ENCODE peak calls at places on chromosomes 6 and 20, in nine cellular contexts. D is left lung, Y is ascending aorta, E is hepatocyte, A is fibroblast of the aortic adventitia, U is brain microvascular endothelial cell, O is GM12865, F is sigmoid colon, T is fibroblast of mammary gland. M is an unnamed sample.
A peak's percentile ranks its signal among the peaks of the same experiment; 100 is the strongest.

GRCh38 chr20:60895363-60896079 is 356.5 kb upstream of the CDH4 start:
- DNase-seq in D (no peak), Y (no peak), E (no peak), A (no peak), U (no peak), O (no peak), F (no peak), T (no peak), M (no peak)

GRCh38 chr20:34983995-34984735 is 28.5 kb downstream of the MYH7B start:
- DNase-seq in D (peak; percentile 24), Y (no peak), E (no peak), A (no peak), U (no peak), O (no peak), F (no peak), T (no peak), M (no peak)

GRCh38 chr6:42113929-42114636 is 28.3 kb downstream of the C6orf132 start:
- DNase-seq in D (no peak), Y (no peak), E (peak; percentile 59), A (no peak), U (no peak), O (no peak), F (no peak), T (peak; percentile 57), M (no peak)

GRCh38 chr20:62929051-62929538 is 2.8 kb upstream of the DIDO1 start:
- DNase-seq in D (peak; percentile 93), Y (peak; percentile 72), E (peak; percentile 83), A (peak; percentile 51), U (peak; percentile 33), O (peak; percentile 61), F (peak; percentile 80), T (peak; percentile 56), M (peak; percentile 85)

GRCh38 chr6:148611213-148611612 is 135.6 kb upstream of the UST start:
- DNase-seq in D (no peak), Y (peak; percentile 94), E (peak; percentile 13), A (peak; percentile 92), U (no peak), O (no peak), F (peak; percentile 92), T (peak; percentile 92), M (no peak)

GRCh38 chr20:34713194-34713943 is 9.2 kb downstream of the TP53INP2 start:
- DNase-seq in D (no peak), Y (no peak), E (peak; percentile 76), A (peak; percentile 99), U (peak; percentile 100), O (peak; percentile 67), F (no peak), T (peak; percentile 99), M (no peak)

GRCh38 chr20:12058201-12058600 is 140.5 kb downstream of the BTBD3 start:
- DNase-seq in D (no peak), Y (no peak), E (no peak), A (no peak), U (no peak), O (no peak), F (no peak), T (no peak), M (no peak)

GRCh38 chr6:139520321-139520768 is 145.9 kb upstream of the CITED2 start:
- DNase-seq in D (no peak), Y (no peak), E (no peak), A (peak; percentile 33), U (no peak), O (no peak), F (no peak), T (peak; percentile 58), M (no peak)

GRCh38 chr20:24772667-24773066 is 176.4 kb upstream of the CST7 start:
- DNase-seq in D (no peak), Y (no peak), E (no peak), A (no peak), U (no peak), O (no peak), F (no peak), T (no peak), M (no peak)

GRCh38 chr6:169162968-169163903 is 90.4 kb downstream of the THBS2 start:
- DNase-seq in D (peak; percentile 47), Y (peak; percentile 94), E (peak; percentile 47), A (peak; percentile 98), U (peak; percentile 94), O (no peak), F (peak; percentile 74), T (peak; percentile 100), M (no peak)

GRCh38 chr6:14652536-14652935 is 535.0 kb downstream of the CD83 start:
- DNase-seq in D (no peak), Y (no peak), E (no peak), A (no peak), U (no peak), O (no peak), F (no peak), T (no peak), M (no peak)

GRCh38 chr6:166318649-166319600 is 10.7 kb upstream of the PRR18 start:
- DNase-seq in D (no peak), Y (no peak), E (no peak), A (no peak), U (no peak), O (no peak), F (no peak), T (no peak), M (no peak)

GRCh38 chr6:148524509-148524908 is 181.9 kb downstream of the SASH1 start:
- DNase-seq in D (no peak), Y (peak; percentile 68), E (no peak), A (peak; percentile 85), U (peak; percentile 76), O (no peak), F (no peak), T (peak; percentile 95), M (no peak)

GRCh38 chr6:135088232-135088760 is 33.7 kb upstream of the HBS1L start:
- DNase-seq in D (no peak), Y (no peak), E (no peak), A (no peak), U (no peak), O (no peak), F (no peak), T (no peak), M (no peak)

GRCh38 chr6:35435075-35435837 is 16.9 kb upstream of the FANCE start:
- DNase-seq in D (no peak), Y (no peak), E (no peak), A (no peak), U (no peak), O (no peak), F (no peak), T (no peak), M (no peak)

GRCh38 chr20:56428881-56429280 is 16.8 kb downstream of the CASS4 start:
- DNase-seq in D (no peak), Y (no peak), E (no peak), A (no peak), U (no peak), O (no peak), F (no peak), T (no peak), M (no peak)

GRCh38 chr20:12722096-12722495 is 286.7 kb upstream of the SPTLC3 start:
- DNase-seq in D (no peak), Y (no peak), E (peak; percentile 29), A (no peak), U (no peak), O (no peak), F (no peak), T (no peak), M (no peak)

GRCh38 chr20:2470051-2470431 is 548 bp downstream of the SNRPB start:
- DNase-seq in D (no peak), Y (peak; percentile 73), E (peak; percentile 54), A (peak; percentile 47), U (peak; percentile 19), O (peak; percentile 81), F (no peak), T (peak; percentile 62), M (peak; percentile 73)

GRCh38 chr6:152458648-152459047 is 178.5 kb downstream of the SYNE1 start:
- DNase-seq in D (no peak), Y (no peak), E (no peak), A (peak; percentile 14), U (peak; percentile 25), O (no peak), F (no peak), T (peak; percentile 40), M (no peak)

GRCh38 chr6:39266782-39267355 is 37.6 kb upstream of the KCNK5 start:
- DNase-seq in D (no peak), Y (no peak), E (no peak), A (no peak), U (no peak), O (no peak), F (no peak), T (no peak), M (no peak)

GRCh38 chr6:35072051-35072697 is 69.0 kb downstream of the TCP11 start:
- DNase-seq in D (no peak), Y (no peak), E (no peak), A (no peak), U (no peak), O (no peak), F (no peak), T (no peak), M (no peak)

DNA sequence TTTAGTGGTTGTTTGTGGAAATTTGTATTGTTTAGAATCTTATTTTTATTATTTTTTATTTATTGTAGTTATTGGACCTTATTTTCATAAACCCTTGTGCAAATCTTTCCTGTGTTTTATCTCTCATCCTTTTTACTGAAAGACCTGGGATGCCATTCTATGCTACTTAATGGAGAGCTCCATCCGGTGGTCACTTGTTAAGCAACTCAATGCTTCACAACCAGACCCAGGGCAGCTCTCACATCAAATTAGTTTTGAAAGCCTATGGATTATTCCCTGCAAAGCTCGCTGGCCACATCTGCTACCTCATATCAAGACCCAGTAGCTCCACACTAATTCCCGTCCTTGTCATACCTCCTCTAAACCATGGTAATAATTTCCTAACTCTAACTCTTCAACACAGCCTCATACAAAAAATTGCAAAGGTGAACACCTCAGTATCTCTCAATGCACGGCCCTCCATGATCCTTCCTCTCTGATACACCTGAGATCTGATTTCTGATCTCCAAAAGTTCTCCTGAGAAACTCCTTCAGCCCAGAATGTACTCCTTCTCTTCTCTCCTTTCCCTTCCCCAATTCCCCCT is 296.6 kb upstream of the MANEA start:
- DNase-seq in D (no peak), Y (no peak), E (peak; percentile 69), A (peak; percentile 2), U (no peak), O (peak; percentile 39), F (no peak), T (peak; percentile 17), M (no peak)
- TF ChIP-seq CTCF in D (no peak), Y (no peak), E (peak; percentile 63), A (no peak), U (peak; percentile 58), O (peak; percentile 29), F (no peak), T (peak; percentile 23), M (peak; percentile 60)

GRCh38 chr6:120826253-120826652 is 508.0 kb downstream of the TBC1D32 start:
- DNase-seq in D (no peak), Y (no peak), E (peak; percentile 65), A (no peak), U (no peak), O (peak; percentile 14), F (no peak), T (peak; percentile 6), M (no peak)
- TF ChIP-seq CTCF in D (peak; percentile 31), Y (no peak), E (peak; percentile 71), A (no peak), U (peak; percentile 56), O (peak; percentile 43), F (no peak), T (peak; percentile 42), M (peak; percentile 43)

GRCh38 chr6:13526718-13527668 is 39.6 kb upstream of the GFOD1 start:
- DNase-seq in D (no peak), Y (no peak), E (no peak), A (no peak), U (no peak), O (peak; percentile 83), F (peak; percentile 70), T (no peak), M (peak; percentile 28)
- TF ChIP-seq CTCF in D (no peak), Y (no peak), E (no peak), A (no peak), U (no peak), O (no peak), F (no peak), T (no peak), M (no peak)

GRCh38 chr6:38113810-38114577 is 294.5 kb downstream of the ZFAND3 start:
- DNase-seq in D (no peak), Y (no peak), E (no peak), A (no peak), U (no peak), O (no peak), F (no peak), T (no peak), M (no peak)
- TF ChIP-seq CTCF in D (no peak), Y (no peak), E (no peak), A (no peak), U (no peak), O (no peak), F (no peak), T (no peak), M (no peak)